ENCODE peak calls at places on chromosomes 1 and 21, in five cellular contexts. C, F, A, T and I are unnamed samples.

GRCh38 chr1:74038042-74038441 is 159.9 kb downstream of the LRRIQ3 start:
- DNase-seq in A (no peak), T (no peak), F (no peak), C (no peak), I (no peak)

GRCh38 chr1:224157316-224157715 is 25.7 kb upstream of the DEGS1 start:
- DNase-seq in T (no peak), F (no peak), C (no peak), A (no peak), I (no peak)

GRCh38 chr1:43227138-43227836 is 42.5 kb upstream of the TMEM125 start:
- DNase-seq in C (peak), T (peak), F (peak), A (peak), I (peak)

GRCh38 chr1:100387644-100388350 is 35.5 kb downstream of the CDC14A start:
- DNase-seq in A (peak), F (no peak), T (no peak), C (no peak), I (no peak)

GRCh38 chr1:153617677-153618076 is 1.6 kb upstream of the S100A14 start:
- DNase-seq in F (no peak), T (no peak), C (peak), A (no peak), I (no peak)

GRCh38 chr1:112935474-112936289 is 20.3 kb downstream of the SLC16A1 start:
- DNase-seq in A (peak), C (no peak), F (no peak), T (no peak), I (no peak)

GRCh38 chr1:99548924-99549605 is 96.8 kb upstream of the PALMD start:
- DNase-seq in A (peak), F (no peak), C (no peak), T (no peak), I (no peak)

GRCh38 chr1:7703321-7704213 is 67.5 kb upstream of the VAMP3 start:
- DNase-seq in T (no peak), C (peak), F (no peak), A (no peak), I (no peak)

GRCh38 chr1:13628711-13629110 is 45.1 kb downstream of the PDPN start:
- DNase-seq in F (no peak), C (no peak), A (no peak), T (no peak), I (no peak)

GRCh38 chr1:238562376-238562775 is 671.7 kb upstream of the ZP4 start:
- DNase-seq in F (no peak), T (no peak), A (peak), C (no peak), I (no peak)

GRCh38 chr1:216224233-216224632 is 199.0 kb downstream of the USH2A start:
- DNase-seq in T (no peak), C (no peak), A (no peak), F (no peak), I (no peak)

GRCh38 chr1:111334169-111334568 is 43.5 kb downstream of the CHIA start:
- DNase-seq in T (peak), F (no peak), A (peak), C (peak), I (peak)

GRCh38 chr21:29642551-29643245 is 297.1 kb downstream of the GRIK1 start:
- DNase-seq in C (no peak), T (no peak), F (no peak), A (no peak), I (no peak)

GRCh38 chr1:149917590-149918144 is at the start of gene SV2A:
- DNase-seq in F (peak), A (peak), T (no peak), C (peak), I (peak)

GRCh38 chr1:236515443-236515958 is 8.3 kb upstream of the LGALS8 start:
- DNase-seq in A (no peak), F (no peak), T (no peak), C (no peak), I (no peak)